ENCODE peak calls at places on chromosomes 13 and 19, in six cellular contexts. G, M, R, A, U and X are unnamed samples.

GRCh38 chr13:48123827-48124226 is 28.9 kb upstream of the MED4 start:
- DNase-seq in G (no peak), M (no peak), R (no peak), A (no peak), U (no peak), X (no peak)

GRCh38 chr13:78659450-78660110 is 625 bp upstream of the OBI1 start:
- DNase-seq in G (no peak), M (no peak), R (no peak), A (no peak), U (no peak), X (no peak)

GRCh38 chr13:83184819-83185218 is 697.5 kb downstream of the SLITRK1 start:
- DNase-seq in G (peak), M (no peak), R (peak), A (no peak), U (peak), X (no peak)

GRCh38 chr19:5356428-5356827 is 15.8 kb upstream of the PTPRS start:
- DNase-seq in G (no peak), M (no peak), R (no peak), A (no peak), U (no peak), X (no peak)

GRCh38 chr19:16467581-16467980 is 4.2 kb downstream of the EPS15L1 start:
- DNase-seq in G (no peak), M (no peak), R (no peak), A (no peak), U (no peak), X (no peak)

GRCh38 chr13:75468098-75468497 is 13.9 kb downstream of the TBC1D4 start:
- DNase-seq in G (peak), M (no peak), R (peak), A (no peak), U (no peak), X (no peak)

GRCh38 chr19:51371186-51371690 is 1.2 kb downstream of the NKG7 start:
- DNase-seq in G (no peak), M (no peak), R (no peak), A (no peak), U (no peak), X (no peak)

GRCh38 chr13:106129273-106129672 is 406.2 kb downstream of the EFNB2 start:
- DNase-seq in G (no peak), M (no peak), R (no peak), A (no peak), U (no peak), X (no peak)

GRCh38 chr13:99935772-99936171 is 35.8 kb downstream of the ZIC5 start:
- DNase-seq in G (no peak), M (no peak), R (no peak), A (no peak), U (no peak), X (no peak)
- TF ChIP-seq CTCF in G (no peak), M (no peak), R (no peak), A (no peak), U (no peak), X (peak)

GRCh38 chr13:113862766-113863510 is 938 bp downstream of the GAS6 start:
- DNase-seq in G (peak), M (no peak), R (peak), A (peak), U (no peak), X (no peak)
- TF ChIP-seq CTCF in G (no peak), M (no peak), R (peak), A (no peak), U (peak), X (no peak)

GRCh38 chr19:48815870-48816501 is 5.2 kb upstream of the BCAT2 start:
- DNase-seq in G (no peak), M (no peak), R (peak), A (peak), U (no peak), X (peak)
- TF ChIP-seq CTCF in G (no peak), M (no peak), R (peak), A (no peak), U (no peak), X (peak)

GRCh38 chr19:48394331-48395169 is 1.1 kb downstream of the GRIN2D start:
- DNase-seq in G (no peak), M (no peak), R (no peak), A (no peak), U (no peak), X (no peak)

GRCh38 chr19:48393196-48393558 is 291 bp upstream of the GRIN2D start:
- DNase-seq in G (no peak), M (no peak), R (no peak), A (no peak), U (no peak), X (no peak)

GRCh38 chr19:48395170-48395455 is 1.6 kb downstream of the GRIN2D start:
- DNase-seq in G (no peak), M (no peak), R (no peak), A (no peak), U (no peak), X (no peak)

GRCh38 chr19:48395499-48395898 is 2.0 kb downstream of the GRIN2D start:
- DNase-seq in G (no peak), M (no peak), R (no peak), A (no peak), U (no peak), X (no peak)

DNA sequence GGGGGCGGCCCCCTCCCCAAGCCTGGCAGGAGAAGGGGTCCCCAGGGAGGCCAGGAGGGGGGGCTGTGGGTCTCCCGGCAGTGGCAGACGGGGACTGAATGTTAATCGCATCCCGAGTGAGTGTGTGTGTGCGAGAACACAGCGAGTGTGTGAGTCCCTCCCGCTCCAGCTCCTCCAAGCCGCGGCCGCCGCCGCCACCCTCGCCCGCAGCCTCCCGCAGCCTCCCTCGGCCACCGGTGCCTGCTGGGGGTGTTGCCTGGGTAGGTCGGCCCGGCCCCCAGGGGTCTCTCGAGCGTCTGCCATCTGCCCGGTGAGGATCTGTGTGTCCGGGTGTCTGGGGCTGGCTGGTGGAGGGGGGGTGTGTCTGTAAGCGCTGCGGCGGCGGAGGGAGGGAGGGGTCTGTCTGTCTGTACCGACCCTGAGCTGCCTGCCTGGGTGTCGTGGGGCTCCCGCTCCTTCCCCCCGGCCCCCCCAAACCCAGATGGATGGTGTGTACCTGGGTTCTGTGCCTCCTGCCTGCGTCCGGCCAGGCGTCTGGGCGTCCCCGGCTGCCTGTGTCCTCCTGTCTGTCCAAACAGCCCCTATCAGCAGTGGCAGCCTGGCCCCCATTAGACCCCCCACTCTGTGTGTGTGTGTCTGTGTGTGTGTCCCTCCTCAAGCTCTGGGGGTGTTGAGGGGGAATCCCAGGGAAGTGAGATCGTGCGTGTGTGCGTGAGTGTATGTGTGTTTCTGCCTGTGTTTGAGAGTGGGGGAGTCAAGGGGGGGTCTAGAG is at the start of gene GRIN2D:
- DNase-seq in G (peak), M (peak), R (peak), A (peak), U (no peak), X (no peak)
- TF ChIP-seq CTCF in G (no peak), M (no peak), R (no peak), A (no peak), U (no peak), X (no peak)

GRCh38 chr13:33296793-33297425 is 11.4 kb upstream of the STARD13 start:
- DNase-seq in G (no peak), M (no peak), R (no peak), A (no peak), U (no peak), X (no peak)
- TF ChIP-seq CTCF in G (no peak), M (no peak), R (no peak), A (no peak), U (no peak), X (no peak)

GRCh38 chr19:32576790-32577189 is 4.2 kb upstream of the PDCD5 start:
- DNase-seq in G (no peak), M (no peak), R (no peak), A (no peak), U (no peak), X (no peak)
- TF ChIP-seq CTCF in G (no peak), M (no peak), R (no peak), A (no peak), U (no peak), X (no peak)

GRCh38 chr13:76884571-76885202 is 1.5 kb downstream of the KCTD12 start:
- DNase-seq in G (peak), M (no peak), R (peak), A (peak), U (no peak), X (no peak)

GRCh38 chr13:76886292-76887061 is at the start of gene KCTD12:
- DNase-seq in G (peak), M (peak), R (peak), A (peak), U (no peak), X (no peak)

GRCh38 chr13:76884167-76884566 is 2.0 kb downstream of the KCTD12 start:
- DNase-seq in G (peak), M (no peak), R (peak), A (peak), U (no peak), X (no peak)

GRCh38 chr13:76886005-76886291 is 257 bp downstream of the KCTD12 start:
- DNase-seq in G (no peak), M (no peak), R (no peak), A (peak), U (no peak), X (no peak)

DNA sequence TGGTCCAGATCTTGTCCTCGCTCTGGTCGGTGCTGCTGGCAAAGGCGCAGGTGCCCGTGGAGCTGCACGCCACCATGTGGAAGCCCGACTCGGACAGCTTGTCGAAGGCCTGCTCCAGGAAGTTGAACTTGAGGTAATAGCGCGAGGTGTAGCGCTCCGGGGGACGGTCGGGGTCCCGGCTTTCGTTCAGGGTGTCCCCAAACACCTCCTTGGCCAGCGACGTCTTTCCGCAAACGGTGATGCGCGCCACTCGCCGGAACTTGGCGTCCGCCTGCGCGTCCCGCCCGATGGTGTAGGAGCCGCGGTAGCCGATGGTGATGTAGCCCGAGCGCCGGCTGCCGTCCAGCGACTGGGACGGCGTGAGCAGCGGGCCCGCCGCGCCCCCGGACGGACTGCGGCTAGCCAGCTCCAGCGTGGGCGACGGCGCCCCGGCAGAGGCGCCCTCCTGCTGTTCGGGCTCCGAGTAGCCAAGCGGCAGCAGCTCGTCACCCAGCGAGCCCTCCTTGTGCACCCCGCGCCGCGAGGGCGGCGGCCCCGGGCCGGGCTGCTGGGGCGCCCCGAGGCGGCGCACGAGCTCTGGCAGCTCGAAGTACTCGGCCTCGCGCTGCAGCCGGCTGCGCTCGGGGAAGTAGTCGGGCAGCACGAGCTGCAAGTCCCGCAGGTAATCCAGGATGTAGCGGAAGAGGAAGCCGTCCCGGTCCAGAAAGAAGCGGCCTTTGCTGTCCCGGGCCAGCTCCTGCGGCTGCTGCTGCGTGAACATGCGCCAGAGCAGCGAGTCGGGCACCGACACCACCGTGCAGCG is 801 bp downstream of the KCTD12 start:
- DNase-seq in G (peak), M (peak), R (peak), A (peak), U (no peak), X (no peak)
- TF ChIP-seq CTCF in G (peak), M (peak), R (peak), A (peak), U (peak), X (peak)

GRCh38 chr19:58328999-58329398 is 2.2 kb downstream of the ZSCAN22 start:
- DNase-seq in G (no peak), M (peak), R (no peak), A (no peak), U (no peak), X (no peak)
- TF ChIP-seq CTCF in G (no peak), M (peak), R (no peak), A (no peak), U (no peak), X (no peak)

GRCh38 chr13:39012608-39013007 is 22.0 kb upstream of the STOML3 start:
- DNase-seq in G (no peak), M (no peak), R (no peak), A (no peak), U (no peak), X (no peak)
- TF ChIP-seq CTCF in G (no peak), M (peak), R (no peak), A (no peak), U (peak), X (peak)